ENCODE peak calls at places on chromosomes 12 and 14, in five cellular contexts. N, L, G, S and M are unnamed samples.

GRCh38 chr12:54371328-54372112 is 7.2 kb upstream of the GPR84 start:
- DNase-seq in G (no peak), L (peak; percentile 35), S (no peak), N (peak; percentile 42), M (no peak)

GRCh38 chr12:20194171-20194570 is 174.2 kb upstream of the PDE3A start:
- DNase-seq in N (peak; percentile 55), S (no peak), L (no peak), G (peak; percentile 57), M (no peak)

GRCh38 chr14:28055008-28055407 is 711.6 kb upstream of the FOXG1 start:
- DNase-seq in S (no peak), N (no peak), L (no peak), G (no peak), M (no peak)

GRCh38 chr12:85979641-85980040 is 105.5 kb downstream of the NTS start:
- DNase-seq in S (no peak), L (no peak), G (no peak), N (no peak), M (no peak)

GRCh38 chr12:1592444-1593231 is 1.7 kb downstream of the FBXL14 start:
- DNase-seq in L (no peak), G (peak; percentile 88), N (peak; percentile 83), S (peak; percentile 40), M (peak; percentile 20)

GRCh38 chr12:97921957-97922722 is 459.5 kb downstream of the RMST start:
- DNase-seq in S (no peak), G (peak; percentile 27), N (peak; percentile 5), L (no peak), M (no peak)

GRCh38 chr12:11202811-11203210 is 16.1 kb upstream of the TAS2R42 start:
- DNase-seq in S (no peak), L (no peak), N (no peak), G (peak; percentile 52), M (no peak)

GRCh38 chr14:59254911-59255545 is 66.6 kb downstream of the DAAM1 start:
- DNase-seq in N (no peak), G (peak; percentile 71), L (no peak), S (no peak), M (no peak)

GRCh38 chr12:52670506-52670905 is 9.7 kb downstream of the KRT1 start:
- DNase-seq in S (no peak), N (no peak), L (no peak), G (no peak), M (no peak)

GRCh38 chr12:116138781-116139180 is 138.7 kb downstream of the MED13L start:
- DNase-seq in N (peak; percentile 37), S (no peak), G (peak; percentile 58), L (no peak), M (no peak)

GRCh38 chr14:102164241-102164641 is 24.5 kb downstream of the WDR20 start:
- DNase-seq in S (peak; percentile 14), L (no peak), G (peak; percentile 40), N (peak; percentile 62), M (no peak)

GRCh38 chr14:101492716-101493115 is 68.6 kb upstream of the DIO3 start:
- DNase-seq in N (peak; percentile 41), G (no peak), L (peak; percentile 9), S (no peak), M (no peak)

GRCh38 chr14:69090187-69090789 is 62.6 kb downstream of the DCAF5 start:
- DNase-seq in G (peak; percentile 64), L (no peak), N (no peak), S (peak; percentile 14), M (no peak)

GRCh38 chr12:19140381-19141236 is 11.1 kb downstream of the PLEKHA5 start:
- DNase-seq in G (no peak), L (no peak), N (no peak), S (no peak), M (no peak)

GRCh38 chr12:119412811-119413794 is 78.6 kb downstream of the CCDC60 start:
- DNase-seq in S (peak; percentile 65), N (peak; percentile 60), G (peak; percentile 58), L (peak; percentile 44), M (no peak)

GRCh38 chr14:61217516-61217915 is 63.6 kb downstream of the TMEM30B start:
- DNase-seq in G (peak; percentile 20), S (no peak), N (no peak), L (peak; percentile 18), M (no peak)

GRCh38 chr12:131831021-131831571 is 2.9 kb downstream of the MMP17 start:
- DNase-seq in L (no peak), S (no peak), G (peak; percentile 78), N (peak; percentile 92), M (no peak)

GRCh38 chr12:76064904-76065303 is 19.6 kb downstream of the NAP1L1 start:
- DNase-seq in G (peak; percentile 20), S (no peak), N (no peak), L (no peak), M (no peak)

GRCh38 chr14:100663528-100664052 is 63.1 kb upstream of the DLK1 start:
- DNase-seq in L (no peak), N (peak; percentile 62), S (no peak), G (no peak), M (no peak)

GRCh38 chr14:42642787-42643186 is 1036.1 kb downstream of the LRFN5 start:
- DNase-seq in S (no peak), L (no peak), N (no peak), G (no peak), M (no peak)
- H3K9me3 ChIP-seq in S (no peaks in the 10 kb centered on the region), L (no peaks in the 10 kb centered on the region), N (no peaks in the 10 kb centered on the region), G (no peaks in the 10 kb centered on the region), M (no peaks in the 10 kb centered on the region)

GRCh38 chr14:84976805-84977204 is 553.1 kb upstream of the FLRT2 start:
- DNase-seq in L (no peak), S (no peak), G (no peak), N (no peak), M (no peak)
- H3K9me3 ChIP-seq in L (no peaks in the 10 kb centered on the region), S (no peaks in the 10 kb centered on the region), G (peaks cover 4% of the 10 kb centered on the region), N (no peaks in the 10 kb centered on the region), M (peaks cover 2% of the 10 kb centered on the region)

DNA sequence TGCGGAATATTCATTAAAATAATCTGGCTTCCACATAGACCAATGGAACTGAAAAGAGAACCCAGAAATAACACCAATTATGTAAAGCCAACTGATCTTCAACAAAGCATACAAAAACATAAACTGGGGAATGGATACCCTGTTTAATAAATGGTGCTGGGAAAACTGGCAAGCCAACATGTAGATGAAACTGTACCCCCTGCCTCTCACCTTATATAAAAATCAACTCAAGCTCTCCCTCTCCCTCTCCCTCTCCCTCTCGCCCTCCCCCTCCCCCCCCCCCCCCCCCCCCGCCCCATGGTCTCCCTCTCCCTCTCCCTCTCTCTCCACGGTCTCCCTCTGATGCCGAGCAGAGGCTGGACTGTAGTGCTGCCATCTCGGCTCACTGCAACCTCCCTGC is 13.1 kb upstream of the SPTSSA start:
- DNase-seq in S (no peak), G (no peak), N (no peak), L (no peak), M (no peak)
- H3K9me3 ChIP-seq in S (no peaks in the 10 kb centered on the region), G (no peaks in the 10 kb centered on the region), N (no peaks in the 10 kb centered on the region), L (no peaks in the 10 kb centered on the region), M (no peaks in the 10 kb centered on the region)

DNA sequence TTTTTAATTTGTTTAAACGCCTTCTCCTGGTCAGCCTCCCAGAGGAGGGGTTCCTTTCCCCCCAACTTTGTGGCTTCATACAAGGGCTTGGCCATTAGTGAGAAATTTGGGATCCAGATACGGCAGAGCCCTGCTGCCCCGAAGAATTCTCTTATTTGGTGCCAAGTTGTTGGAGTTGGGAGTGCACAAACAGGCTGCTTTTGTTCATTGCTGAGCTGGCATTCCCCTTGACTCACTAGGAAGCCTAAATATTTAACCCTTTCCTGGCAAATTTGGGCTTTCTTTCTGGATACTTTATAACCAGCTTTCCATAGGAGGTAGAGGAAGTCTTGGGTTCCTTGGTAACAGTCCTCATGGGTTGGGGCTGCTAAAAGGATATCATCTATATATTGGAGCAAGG is 10.3 kb upstream of the ADAM21 start:
- DNase-seq in N (no peak), L (no peak), S (no peak), G (no peak), M (no peak)
- H3K9me3 ChIP-seq in N (peaks cover 6% of the 10 kb centered on the region), L (peaks cover 6% of the 10 kb centered on the region), S (no peaks in the 10 kb centered on the region), G (no peaks in the 10 kb centered on the region), M (peaks cover 5% of the 10 kb centered on the region)

GRCh38 chr12:38175538-38175937 is 141.0 kb upstream of the ALG10B start:
- DNase-seq in L (no peak), S (no peak), G (no peak), N (no peak), M (no peak)
- H3K9me3 ChIP-seq in L (no peaks in the 10 kb centered on the region), S (no peaks in the 10 kb centered on the region), G (no peaks in the 10 kb centered on the region), N (peaks cover 5% of the 10 kb centered on the region), M (no peaks in the 10 kb centered on the region)

DNA sequence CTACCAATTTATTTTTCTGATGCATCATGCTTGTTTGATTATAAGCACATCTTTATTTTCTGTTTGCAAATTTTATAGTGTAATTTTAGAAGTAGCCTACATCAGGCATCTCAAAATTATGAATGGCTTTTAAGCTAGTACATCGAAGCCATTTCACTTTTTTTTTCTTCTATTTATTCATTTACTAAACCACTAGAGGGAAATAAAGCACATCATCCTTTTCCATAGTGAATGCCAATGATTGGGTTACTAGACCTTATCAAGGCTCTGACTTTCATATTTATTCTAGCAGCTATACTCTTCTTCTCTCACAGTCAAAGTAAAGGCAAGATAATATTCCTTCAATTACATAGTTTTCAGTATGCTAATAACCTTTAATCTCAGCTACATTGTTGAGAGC is 736.4 kb upstream of the LRFN5 start:
- DNase-seq in L (no peak), S (no peak), N (no peak), G (no peak), M (no peak)
- H3K9me3 ChIP-seq in L (no peaks in the 10 kb centered on the region), S (no peaks in the 10 kb centered on the region), N (no peaks in the 10 kb centered on the region), G (no peaks in the 10 kb centered on the region), M (no peaks in the 10 kb centered on the region)